ENCODE peak calls at places on chromosomes 5 and 9, in five cellular contexts. R, C, P, U and M are unnamed samples.

GRCh38 chr5:112738180-112738560 is 485 bp downstream of the APC start:
- DNase-seq in R (no peak), C (peak; percentile 30), P (peak; percentile 9), U (peak; percentile 36), M (peak; percentile 25)

GRCh38 chr9:116589392-116590354 is 97.4 kb upstream of the TRIM32 start:
- DNase-seq in R (peak; percentile 21), C (peak; percentile 36), P (peak; percentile 19), U (peak; percentile 65), M (no peak)

GRCh38 chr5:111930905-111931461 is 174.0 kb upstream of the NREP start:
- DNase-seq in R (no peak), C (no peak), P (peak; percentile 90), U (no peak), M (peak; percentile 48)

GRCh38 chr5:58080573-58080972 is 379.3 kb downstream of the PLK2 start:
- DNase-seq in R (peak; percentile 35), C (no peak), P (peak; percentile 52), U (no peak), M (peak; percentile 25)

GRCh38 chr9:18238254-18238653 is 235.7 kb upstream of the ADAMTSL1 start:
- DNase-seq in R (peak; percentile 97), C (no peak), P (peak; percentile 76), U (no peak), M (peak; percentile 75)

GRCh38 chr5:585962-586628 is 26.0 kb upstream of the CEP72 start:
- DNase-seq in R (no peak), C (no peak), P (no peak), U (no peak), M (no peak)

GRCh38 chr5:150523472-150524350 is 15.8 kb downstream of the NDST1 start:
- DNase-seq in R (peak; percentile 69), C (peak; percentile 79), P (peak; percentile 77), U (peak; percentile 73), M (peak; percentile 77)

GRCh38 chr5:168851902-168852321 is 272.7 kb upstream of the PANK3 start:
- DNase-seq in R (peak; percentile 24), C (peak; percentile 86), P (peak; percentile 95), U (no peak), M (peak; percentile 12)

GRCh38 chr9:135906291-135907005 is 898 bp downstream of the CAMSAP1 start:
- DNase-seq in R (peak; percentile 65), C (peak; percentile 67), P (peak; percentile 54), U (peak; percentile 56), M (peak; percentile 74)

GRCh38 chr9:135907446-135908333 is at the start of gene CAMSAP1:
- DNase-seq in R (peak; percentile 95), C (peak; percentile 99), P (peak; percentile 89), U (peak; percentile 97), M (peak; percentile 97)

GRCh38 chr9:135904121-135904520 is 3.2 kb downstream of the CAMSAP1 start:
- DNase-seq in R (no peak), C (no peak), P (no peak), U (no peak), M (no peak)

GRCh38 chr9:135907006-135907434 is 326 bp downstream of the CAMSAP1 start:
- DNase-seq in R (no peak), C (no peak), P (peak; percentile 47), U (peak; percentile 89), M (no peak)

DNA sequence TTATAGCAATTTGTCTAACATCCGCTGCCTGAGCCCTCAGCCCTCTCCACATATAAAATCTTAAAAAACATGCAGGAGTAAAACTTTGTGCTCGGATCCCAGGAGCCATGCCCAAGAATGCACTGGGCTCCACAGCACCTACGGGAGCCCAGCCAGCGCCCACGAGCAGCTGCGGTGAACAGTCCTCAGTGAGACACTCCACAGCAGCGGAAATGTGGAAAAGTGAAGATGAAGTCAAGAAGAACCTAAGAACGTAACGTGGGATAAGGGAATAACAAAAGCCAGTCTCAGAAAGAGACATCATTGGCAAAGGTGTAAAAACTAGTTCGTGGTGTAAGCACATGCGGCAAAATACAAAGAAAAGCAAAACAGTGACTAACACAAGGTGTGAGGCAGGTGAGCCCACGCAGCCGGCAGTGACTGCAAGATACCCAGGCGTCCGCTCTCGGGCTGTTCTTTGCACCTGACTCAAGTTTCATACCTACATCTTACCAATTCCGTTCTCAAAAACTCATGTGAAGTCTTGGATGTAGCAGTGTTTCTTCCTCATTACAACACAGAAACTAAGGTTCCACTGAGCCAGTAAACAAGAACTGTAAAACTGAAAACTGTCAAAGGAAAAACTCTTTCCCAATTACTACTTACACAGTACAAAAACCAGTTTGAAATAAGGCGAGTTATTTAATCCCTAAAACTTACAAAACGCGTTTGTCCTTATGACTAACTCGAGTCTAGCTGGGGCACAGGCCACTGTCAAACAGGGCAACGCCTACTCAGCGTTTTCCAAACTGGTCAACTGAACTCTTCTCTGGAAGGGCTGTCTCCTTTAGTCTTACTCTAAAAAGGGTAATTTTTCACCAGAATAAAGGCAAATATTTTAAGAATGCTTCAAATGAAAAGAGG is 1.7 kb downstream of the CAMSAP1 start:
- DNase-seq in R (no peak), C (no peak), P (no peak), U (peak; percentile 44), M (peak; percentile 69)
- H3K9ac ChIP-seq in R (peak overlapping the region; percentile 49), C (peak overlapping the region; percentile 42), P (no peak overlapping the region), U (peak overlapping the region; percentile 65), M (peak overlapping the region; percentile 85)

GRCh38 chr9:75108571-75108970 is 20.3 kb downstream of the OSTF1 start:
- DNase-seq in R (peak; percentile 80), C (no peak), P (peak; percentile 69), U (no peak), M (peak; percentile 31)

GRCh38 chr9:75105841-75106240 is 17.5 kb downstream of the OSTF1 start:
- DNase-seq in R (no peak), C (no peak), P (peak; percentile 16), U (no peak), M (no peak)

GRCh38 chr9:75111019-75111622 is 22.8 kb downstream of the OSTF1 start:
- DNase-seq in R (no peak), C (no peak), P (no peak), U (no peak), M (no peak)

GRCh38 chr9:75106856-75107255 is 18.5 kb downstream of the OSTF1 start:
- DNase-seq in R (no peak), C (no peak), P (no peak), U (no peak), M (no peak)

DNA sequence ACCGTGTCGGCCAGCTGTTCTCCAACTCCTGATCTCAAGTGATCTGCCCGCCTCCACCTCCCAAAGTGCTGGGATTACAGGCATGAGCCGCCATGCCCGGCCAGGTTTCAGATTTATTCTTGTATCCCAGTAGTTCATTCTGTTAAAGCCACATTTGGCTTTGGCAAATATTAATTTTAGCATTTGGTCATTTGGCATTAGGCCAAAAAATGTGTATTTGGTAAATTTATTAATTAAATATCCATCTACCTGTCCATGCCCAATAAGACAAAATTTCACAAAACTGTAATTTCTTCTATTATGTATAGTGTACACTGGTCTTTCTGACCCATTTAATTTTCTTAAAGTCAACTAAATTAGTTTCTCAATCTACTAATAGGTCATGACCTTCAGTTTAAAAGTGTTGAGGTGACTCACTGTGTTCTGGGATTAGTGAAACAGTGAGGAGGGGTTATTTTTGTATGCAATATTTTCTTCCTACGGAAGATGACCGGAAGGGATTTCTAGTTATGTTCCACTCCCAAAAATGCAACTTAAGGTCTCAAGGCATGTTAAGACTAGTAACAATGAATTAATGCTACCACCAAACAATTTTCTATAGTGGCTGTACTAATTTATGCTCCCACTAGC is 21.0 kb downstream of the OSTF1 start:
- DNase-seq in R (peak; percentile 41), C (no peak), P (no peak), U (no peak), M (no peak)
- H3K4me1 ChIP-seq in R (peaks cover 33% of the 10 kb centered on the region), C (no peaks in the 10 kb centered on the region), P (peaks cover 9% of the 10 kb centered on the region), U (no peaks in the 10 kb centered on the region), M (peaks cover 36% of the 10 kb centered on the region)

GRCh38 chr5:1875843-1876671 is 6.7 kb downstream of the IRX4 start:
- DNase-seq in R (no peak), C (no peak), P (no peak), U (peak; percentile 74), M (peak; percentile 4)

GRCh38 chr5:1875481-1875842 is 7.3 kb downstream of the IRX4 start:
- DNase-seq in R (no peak), C (no peak), P (no peak), U (peak; percentile 63), M (no peak)

GRCh38 chr5:1878050-1878849 is 4.5 kb downstream of the IRX4 start:
- DNase-seq in R (no peak), C (no peak), P (no peak), U (peak; percentile 58), M (no peak)

GRCh38 chr5:1877434-1878049 is 5.2 kb downstream of the IRX4 start:
- DNase-seq in R (no peak), C (no peak), P (no peak), U (peak; percentile 65), M (no peak)

DNA sequence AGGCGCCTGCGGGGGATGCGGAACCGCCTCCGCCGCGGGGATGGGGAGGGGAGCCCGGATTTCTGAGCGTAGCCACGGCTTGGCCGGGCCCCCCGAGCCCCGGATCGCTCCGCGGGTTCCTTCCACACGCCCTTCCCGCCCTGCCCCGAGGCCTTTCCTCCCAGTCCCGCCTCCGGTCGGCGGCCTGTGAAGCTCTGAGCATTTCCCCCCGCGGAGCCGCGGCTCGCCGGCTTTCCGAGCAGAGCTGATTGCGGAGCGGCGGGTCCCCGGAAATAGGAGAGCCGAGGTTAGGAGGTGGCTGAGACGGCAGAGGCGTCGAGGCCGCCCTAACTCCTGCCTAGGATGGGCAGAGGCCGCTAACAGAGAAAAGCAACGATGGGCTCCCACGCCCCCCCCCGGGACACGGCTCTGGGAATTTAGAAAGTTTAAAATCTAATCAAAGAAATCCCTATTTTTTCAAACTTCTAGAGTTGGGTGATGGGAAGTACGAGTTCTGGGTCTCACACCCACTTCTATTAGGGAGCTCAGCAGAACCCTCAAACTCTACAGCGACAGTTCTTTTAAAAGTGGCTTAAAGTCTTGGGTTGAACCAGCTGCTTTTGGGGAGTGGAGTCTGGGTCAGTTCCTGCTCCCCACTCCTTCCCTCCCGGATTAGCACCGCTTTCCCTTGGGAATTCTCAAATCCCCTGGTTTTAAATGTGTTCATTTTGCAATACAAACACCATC is 5.9 kb downstream of the IRX4 start:
- DNase-seq in R (no peak), C (no peak), P (no peak), U (peak; percentile 68), M (no peak)
- H3K27me3 ChIP-seq in R (peaks cover 85% of the 10 kb centered on the region), C (peaks cover 86% of the 10 kb centered on the region), P (peaks cover 72% of the 10 kb centered on the region), U (peaks cover 100% of the 10 kb centered on the region), M (peaks cover 61% of the 10 kb centered on the region)

GRCh38 chr9:68750786-68751185 is 45.7 kb downstream of the PIP5K1B start:
- DNase-seq in R (no peak), C (no peak), P (no peak), U (peak; percentile 37), M (no peak)

GRCh38 chr9:68751556-68751955 is 46.5 kb downstream of the PIP5K1B start:
- DNase-seq in R (no peak), C (no peak), P (no peak), U (no peak), M (peak; percentile 52)

GRCh38 chr9:68750179-68750685 is 45.2 kb downstream of the PIP5K1B start:
- DNase-seq in R (no peak), C (no peak), P (no peak), U (no peak), M (no peak)

GRCh38 chr9:68749135-68749534 is 44.1 kb downstream of the PIP5K1B start:
- DNase-seq in R (no peak), C (no peak), P (no peak), U (no peak), M (no peak)

DNA sequence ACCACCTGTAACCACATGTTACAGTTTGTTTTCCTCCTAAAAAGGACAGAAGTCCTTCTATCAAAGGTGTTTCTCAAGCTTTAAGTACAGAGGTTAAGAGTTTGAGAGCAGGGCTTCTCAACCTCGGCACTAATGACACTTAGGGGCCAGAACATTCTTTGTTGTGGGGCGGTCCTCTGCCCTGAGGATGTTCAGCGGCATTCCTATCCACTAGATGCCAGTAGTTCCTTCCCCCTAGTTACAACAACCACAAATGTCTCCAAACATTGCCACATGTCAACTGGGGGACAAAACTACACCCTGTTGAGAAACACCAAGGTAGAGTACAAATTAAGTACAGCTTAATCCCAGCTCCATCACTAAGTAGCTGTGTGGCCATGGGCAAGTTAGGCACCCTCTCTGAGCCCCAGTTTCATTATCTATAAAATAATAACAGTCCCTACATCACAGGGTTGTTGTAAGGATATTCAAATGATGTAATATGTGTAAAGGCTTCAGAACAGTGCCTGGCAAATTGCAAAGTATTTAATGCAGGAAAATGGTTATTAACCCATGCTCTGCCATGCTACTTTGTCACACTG is 44.6 kb downstream of the PIP5K1B start:
- DNase-seq in R (no peak), C (no peak), P (no peak), U (peak; percentile 4), M (no peak)
- H3K9ac ChIP-seq in R (no peak overlapping the region), C (no peak overlapping the region), P (no peak overlapping the region), U (no peak overlapping the region), M (no peak overlapping the region)